ENCODE peak calls at places on chromosomes 12 and 14, in four cellular contexts. A, G, Y and T are unnamed samples.

GRCh38 chr12:48968004-48968403 is 3.5 kb downstream of the WNT10B start:
- DNase-seq in A (no peak), G (no peak), Y (no peak), T (no peak)

GRCh38 chr14:50003213-50004021 is 110.5 kb downstream of the ARF6 start:
- DNase-seq in A (peak), G (no peak), Y (peak), T (peak)

GRCh38 chr14:103045387-103045869 is 11.9 kb downstream of the CDC42BPB start:
- DNase-seq in A (no peak), G (no peak), Y (no peak), T (no peak)

GRCh38 chr12:10540776-10541205 is 35.1 kb downstream of the EIF2S3B start:
- DNase-seq in A (no peak), G (no peak), Y (no peak), T (no peak)

GRCh38 chr14:96461950-96462798 is 40.0 kb upstream of the PAPOLA start:
- DNase-seq in A (no peak), G (no peak), Y (no peak), T (no peak)

GRCh38 chr14:27190286-27190685 is 592.5 kb upstream of the NOVA1 start:
- DNase-seq in A (no peak), G (no peak), Y (no peak), T (no peak)

GRCh38 chr12:67986632-67987031 is 2.6 kb upstream of the IFNG-AS1 start:
- DNase-seq in A (no peak), G (no peak), Y (no peak), T (no peak)

GRCh38 chr12:108646597-108647190 is 13.0 kb upstream of the SELPLG start:
- DNase-seq in A (no peak), G (no peak), Y (no peak), T (no peak)

GRCh38 chr12:71730936-71731335 is 23.7 kb upstream of the RAB21 start:
- DNase-seq in A (no peak), G (no peak), Y (no peak), T (no peak)

GRCh38 chr12:106645074-106645421 is 62.2 kb downstream of the RFX4 start:
- DNase-seq in A (peak), G (no peak), Y (no peak), T (peak)

GRCh38 chr12:29519585-29520182 is 22.2 kb upstream of the OVCH1 start:
- DNase-seq in A (no peak), G (no peak), Y (peak), T (no peak)

GRCh38 chr14:91477388-91477787 is 32.7 kb downstream of the PPP4R3A start:
- DNase-seq in A (no peak), G (no peak), Y (no peak), T (no peak)

GRCh38 chr14:21070610-21071224 is 613 bp downstream of the ARHGEF40 start:
- DNase-seq in A (peak), G (no peak), Y (no peak), T (peak)

GRCh38 chr12:20748198-20748597 is 53.1 kb downstream of the SLCO1C1 start:
- DNase-seq in A (no peak), G (no peak), Y (no peak), T (no peak)

GRCh38 chr12:42810006-42810405 is 220.5 kb upstream of the PRICKLE1 start:
- DNase-seq in A (no peak), G (no peak), Y (no peak), T (no peak)

GRCh38 chr12:132282950-132283771 is 46.2 kb downstream of the GALNT9 start:
- DNase-seq in A (no peak), G (no peak), Y (peak), T (peak)

GRCh38 chr12:56104815-56105476 is 587 bp downstream of the PA2G4 start:
- DNase-seq in A (no peak), G (no peak), Y (no peak), T (peak)

GRCh38 chr14:65098586-65098985 is 3.7 kb downstream of the MAX start:
- DNase-seq in A (no peak), G (no peak), Y (peak), T (no peak)

GRCh38 chr12:91139981-91140659 is 28.8 kb upstream of the LUM start:
- DNase-seq in A (no peak), G (peak), Y (no peak), T (no peak)

GRCh38 chr14:33765251-33765650 is 185.6 kb downstream of the EGLN3 start:
- DNase-seq in A (peak), G (no peak), Y (no peak), T (peak)
- H3K4me3 ChIP-seq in A (no peak), G (no peak), Y (no peak), T (no peak)

DNA sequence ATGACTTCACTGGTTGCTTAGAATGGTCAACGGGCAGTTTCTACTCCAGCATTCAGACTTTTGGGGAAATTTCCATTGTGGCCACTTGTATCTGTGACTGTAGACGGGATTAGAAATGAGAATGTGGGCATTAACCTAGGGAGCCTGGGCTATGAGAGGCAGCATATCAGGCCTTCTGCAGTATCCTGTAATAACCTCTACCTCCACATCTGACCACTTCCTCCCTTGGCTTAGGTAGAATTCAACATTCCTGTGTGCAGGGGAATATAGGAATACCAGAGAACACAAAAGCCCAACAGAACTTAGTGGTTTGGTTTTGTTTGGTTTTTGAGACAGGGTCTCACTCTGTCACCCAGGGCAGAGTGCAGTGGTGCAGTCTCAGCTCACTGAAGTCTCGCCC is 76.4 kb upstream of the HOXC13 start:
- DNase-seq in A (no peak), G (no peak), Y (no peak), T (no peak)
- H3K4me3 ChIP-seq in A (no peak), G (no peak), Y (no peak), T (no peak)

GRCh38 chr12:40226652-40227051 is 1.9 kb downstream of the LRRK2 start:
- DNase-seq in A (no peak), G (peak), Y (no peak), T (peak)
- H3K4me3 ChIP-seq in A (peak), G (no peak), Y (no peak), T (peak)

DNA sequence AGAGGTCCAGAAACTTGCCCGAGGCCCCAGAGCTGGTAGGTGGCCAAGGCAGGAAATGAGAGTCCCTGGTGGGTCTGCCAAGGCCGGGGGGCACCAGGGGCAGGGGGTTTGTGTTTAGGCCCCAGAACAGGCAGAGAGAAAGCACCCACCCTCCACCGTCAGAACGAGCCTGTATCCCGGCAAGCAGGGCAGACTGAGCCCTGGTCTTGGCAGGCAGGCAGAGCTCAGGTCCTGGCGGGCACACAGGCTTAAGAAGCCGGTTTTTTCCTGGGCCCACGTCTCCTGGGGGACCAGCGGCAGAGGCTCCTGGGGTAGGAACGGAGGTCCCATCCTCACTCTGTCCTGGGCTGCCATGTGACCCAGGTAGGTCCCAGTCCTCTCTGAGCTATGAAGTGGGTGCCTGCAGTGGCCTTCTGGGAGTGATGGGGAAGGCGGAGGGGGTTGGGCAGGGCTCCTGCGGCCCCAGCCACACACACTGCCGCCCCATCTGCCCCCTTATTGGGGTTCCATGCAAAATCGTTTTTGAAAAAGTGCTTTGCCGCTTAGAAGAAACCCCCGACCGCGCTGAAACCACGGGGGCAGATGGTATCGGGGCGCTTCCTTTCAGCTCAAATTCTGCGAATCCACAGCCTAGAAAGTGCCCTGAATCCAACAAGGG is 24.2 kb downstream of the SH2B3 start:
- DNase-seq in A (no peak), G (no peak), Y (peak), T (peak)
- H3K4me3 ChIP-seq in A (peak), G (no peak), Y (peak), T (no peak)

GRCh38 chr12:28158353-28158752 is 31.9 kb upstream of the CCDC91 start:
- DNase-seq in A (no peak), G (no peak), Y (no peak), T (no peak)
- H3K4me3 ChIP-seq in A (no peak), G (no peak), Y (no peak), T (no peak)

DNA sequence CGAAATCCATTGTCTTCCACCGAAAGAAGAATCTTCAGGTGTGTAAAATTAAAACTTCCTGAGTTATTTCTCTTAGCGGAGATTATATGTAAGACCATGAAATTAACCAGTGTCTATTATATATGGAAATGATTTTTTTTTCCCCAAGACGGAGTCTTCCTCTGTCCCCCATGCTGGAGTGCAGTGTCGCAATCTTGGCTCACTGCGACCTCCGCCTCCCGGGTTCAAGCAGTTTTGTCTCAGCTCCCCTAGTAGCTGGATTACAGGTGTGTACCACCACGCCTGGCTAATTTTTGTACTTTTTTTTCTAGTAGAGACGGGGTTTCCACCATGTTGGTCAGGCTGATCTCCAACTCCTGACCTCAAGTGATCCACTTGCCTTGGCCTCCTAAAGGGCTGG is 2.8 kb downstream of the RAN start:
- DNase-seq in A (no peak), G (no peak), Y (no peak), T (no peak)
- H3K4me3 ChIP-seq in A (no peak), G (no peak), Y (no peak), T (no peak)

DNA sequence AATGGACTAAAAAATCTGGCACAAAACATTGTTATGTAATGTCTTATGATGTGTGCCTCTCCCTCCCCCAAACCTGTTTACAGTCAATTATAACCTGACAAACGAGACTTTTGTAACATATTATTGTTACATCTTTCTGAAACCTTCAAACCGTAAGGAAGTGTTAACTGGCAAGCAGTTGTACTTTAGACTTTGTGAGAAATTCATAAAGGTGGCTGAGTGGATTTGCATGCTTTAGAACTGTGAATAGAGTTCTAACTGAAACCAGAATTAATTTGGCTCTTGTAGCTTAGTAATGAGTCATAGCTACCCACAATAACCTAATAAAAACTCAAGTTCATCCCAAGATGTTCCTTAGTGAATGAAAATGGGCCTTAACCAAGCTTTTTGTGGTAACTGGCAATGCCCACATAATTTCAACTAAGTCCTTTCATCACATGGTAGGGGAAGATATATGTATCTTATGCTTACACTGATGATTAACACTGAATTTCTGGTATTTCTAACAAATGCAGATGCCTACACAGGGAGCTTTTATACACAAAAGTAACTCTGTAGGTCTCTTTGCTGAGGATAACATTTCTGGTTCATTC is 29.7 kb downstream of the RAD9B start:
- DNase-seq in A (no peak), G (peak), Y (no peak), T (no peak)
- H3K4me3 ChIP-seq in A (no peak), G (no peak), Y (no peak), T (no peak)

GRCh38 chr14:76924363-76925151 is 98.3 kb downstream of the LRRC74A start:
- DNase-seq in A (no peak), G (no peak), Y (peak), T (no peak)
- H3K4me3 ChIP-seq in A (no peak), G (no peak), Y (no peak), T (no peak)

GRCh38 chr12:32400866-32401265 is 1.5 kb downstream of the FGD4 start:
- DNase-seq in A (no peak), G (no peak), Y (no peak), T (no peak)
- H3K4me3 ChIP-seq in A (peak), G (no peak), Y (no peak), T (peak)